ENCODE peak calls at places on chromosomes 7 and 10, in seven cellular contexts. V, N, B, F, L, J and R are unnamed samples.
A peak's percentile ranks its signal among the peaks of the same experiment; 100 is the strongest.

GRCh38 chr10:96987842-96988175 is 155.7 kb downstream of the LCOR start:
- DNase-seq in B (no peak), V (no peak), F (no peak), J (no peak), L (no peak), N (no peak), R (no peak)

GRCh38 chr7:12067156-12067831 is 143.8 kb upstream of the TMEM106B start:
- DNase-seq in L (peak; percentile 14), N (peak; percentile 18), B (peak; percentile 12), J (peak; percentile 68), V (no peak), F (peak; percentile 64), R (no peak)

GRCh38 chr10:11610151-11610854 is 1.1 kb downstream of the USP6NL start:
- DNase-seq in L (no peak), N (no peak), B (no peak), V (no peak), F (no peak), J (no peak), R (no peak)

GRCh38 chr10:93821051-93821772 is 63.5 kb downstream of the LGI1 start:
- DNase-seq in N (no peak), F (peak; percentile 15), L (no peak), B (no peak), J (no peak), V (no peak), R (no peak)

GRCh38 chr7:36949711-36950600 is 225.7 kb upstream of the AOAH start:
- DNase-seq in N (no peak), L (no peak), F (no peak), V (no peak), B (no peak), J (no peak), R (no peak)

GRCh38 chr10:6097063-6097462 is 8.2 kb downstream of the RBM17 start:
- DNase-seq in N (no peak), V (no peak), J (no peak), F (no peak), B (no peak), L (no peak), R (no peak)

GRCh38 chr10:3754727-3755439 is 30.1 kb downstream of the KLF6 start:
- DNase-seq in F (no peak), N (no peak), L (no peak), V (no peak), B (no peak), J (peak; percentile 33), R (peak; percentile 80)

GRCh38 chr10:71354771-71355170 is 35.7 kb downstream of the SLC29A3 start:
- DNase-seq in L (no peak), J (no peak), N (no peak), B (no peak), F (no peak), V (no peak), R (no peak)

GRCh38 chr7:3338161-3338560 is 37.1 kb downstream of the SDK1 start:
- DNase-seq in J (no peak), V (no peak), F (no peak), B (no peak), N (no peak), L (no peak), R (no peak)

GRCh38 chr10:95601116-95601719 is 40.0 kb upstream of the SORBS1 start:
- DNase-seq in N (peak; percentile 67), F (peak; percentile 79), B (peak; percentile 22), J (peak; percentile 50), V (peak; percentile 86), L (peak; percentile 50), R (no peak)

GRCh38 chr10:132023092-132023811 is 41.5 kb upstream of the BNIP3 start:
- DNase-seq in B (peak; percentile 73), L (peak; percentile 68), J (peak; percentile 78), F (peak; percentile 40), N (peak; percentile 85), V (peak; percentile 91), R (no peak)

GRCh38 chr10:114103286-114103685 is 59.6 kb downstream of the ADRB1 start:
- DNase-seq in N (peak; percentile 70), L (no peak), J (no peak), V (no peak), F (peak; percentile 22), B (no peak), R (no peak)

GRCh38 chr7:17325364-17325763 is 26.9 kb downstream of the AHR start:
- DNase-seq in V (no peak), B (no peak), J (no peak), F (no peak), L (no peak), N (no peak), R (no peak)

GRCh38 chr10:124077216-124077615 is 16.2 kb downstream of the CHST15 start:
- DNase-seq in F (no peak), J (no peak), L (no peak), V (no peak), B (no peak), N (no peak), R (no peak)

GRCh38 chr10:28685717-28686116 is 8.4 kb downstream of the BAMBI start:
- DNase-seq in V (no peak), N (no peak), B (no peak), L (no peak), J (no peak), F (no peak), R (no peak)

GRCh38 chr7:127782075-127782474 is 130.1 kb downstream of the SND1 start:
- DNase-seq in N (no peak), L (no peak), V (no peak), B (no peak), J (no peak), F (no peak), R (no peak)

GRCh38 chr10:73785721-73786511 is 510 bp downstream of the ZSWIM8 start:
- DNase-seq in L (peak; percentile 43), F (no peak), B (no peak), V (no peak), N (peak; percentile 50), J (peak; percentile 45), R (no peak)

GRCh38 chr7:138006106-138006505 is 4.2 kb upstream of the CREB3L2 start:
- DNase-seq in B (no peak), V (no peak), F (no peak), L (no peak), N (no peak), J (no peak), R (no peak)